ENCODE peak calls at places on chromosomes 1 and 21, in five cellular contexts. One of them, this sample, is unnamed.

GRCh38 chr1:114322207-114322606 is 168.5 kb upstream of the SYT6 start:
- DNase-seq in GM12878: no peak
- DNase-seq in HepG2: no peak
- DNase-seq in K562: no peak
- DNase-seq in H1: no peak
- DNase-seq in this sample: no peak

GRCh38 chr21:32494946-32495703 is 82.6 kb downstream of the EVA1C start:
- DNase-seq in H1: no peak
- DNase-seq in GM12878: no peak
- DNase-seq in HepG2: no peak
- DNase-seq in K562: no peak
- DNase-seq in this sample: no peak

GRCh38 chr1:211323156-211324063 is 3.2 kb upstream of the TRAF5 start:
- DNase-seq in H1: peak; percentile 59
- DNase-seq in GM12878: no peak
- DNase-seq in HepG2: peak; percentile 37
- DNase-seq in K562: peak; percentile 50
- DNase-seq in this sample: peak; percentile 66

GRCh38 chr1:12113433-12114339 is 50.6 kb downstream of the TNFRSF8 start:
- DNase-seq in K562: no peak
- DNase-seq in HepG2: no peak
- DNase-seq in GM12878: no peak
- DNase-seq in H1: no peak
- DNase-seq in this sample: no peak

GRCh38 chr1:248585266-248585665 is 10.7 kb upstream of the OR2T34 start:
- DNase-seq in K562: no peak
- DNase-seq in GM12878: no peak
- DNase-seq in HepG2: no peak
- DNase-seq in H1: no peak
- DNase-seq in this sample: no peak

GRCh38 chr1:99580451-99580850 is 65.5 kb upstream of the PALMD start:
- DNase-seq in HepG2: no peak
- DNase-seq in GM12878: no peak
- DNase-seq in H1: no peak
- DNase-seq in K562: no peak
- DNase-seq in this sample: no peak

GRCh38 chr1:113931456-113931855 is 2.3 kb downstream of the HIPK1 start:
- DNase-seq in GM12878: no peak
- DNase-seq in HepG2: peak; percentile 24
- DNase-seq in H1: no peak
- DNase-seq in K562: no peak
- DNase-seq in this sample: no peak

GRCh38 chr1:229408458-229409037 is 25.3 kb downstream of the ACTA1 start:
- DNase-seq in HepG2: peak; percentile 55
- DNase-seq in K562: no peak
- DNase-seq in GM12878: no peak
- DNase-seq in H1: peak; percentile 60
- DNase-seq in this sample: no peak

GRCh38 chr1:178931843-178932551 is 61.1 kb upstream of the ANGPTL1 start:
- DNase-seq in GM12878: no peak
- DNase-seq in K562: no peak
- DNase-seq in H1: no peak
- DNase-seq in HepG2: no peak
- DNase-seq in this sample: no peak
- TF ChIP-seq KDM1A in GM12878: no peak
- TF ChIP-seq KDM1A in K562: no peak
- TF ChIP-seq KDM1A in H1: no peak
- TF ChIP-seq KDM1A in HepG2: no peak
- TF ChIP-seq KDM1A in this sample: no peak

GRCh38 chr1:109490934-109491302 is 3.0 kb upstream of the CYB561D1 start:
- DNase-seq in GM12878: no peak
- DNase-seq in HepG2: no peak
- DNase-seq in K562: no peak
- DNase-seq in H1: no peak
- DNase-seq in this sample: no peak
- TF ChIP-seq CTCF in GM12878: no peak
- TF ChIP-seq CTCF in HepG2: no peak
- TF ChIP-seq CTCF in K562: no peak
- TF ChIP-seq CTCF in H1: no peak
- TF ChIP-seq CTCF in this sample: no peak

GRCh38 chr1:33050221-33051076 is 13.8 kb upstream of the AK2 start:
- DNase-seq in K562: no peak
- DNase-seq in HepG2: peak; percentile 60
- DNase-seq in H1: no peak
- DNase-seq in GM12878: no peak
- DNase-seq in this sample: peak; percentile 74
- TF ChIP-seq KDM1A in K562: no peak
- TF ChIP-seq KDM1A in HepG2: peak; percentile 68
- TF ChIP-seq KDM1A in H1: no peak
- TF ChIP-seq KDM1A in GM12878: no peak
- TF ChIP-seq KDM1A in this sample: no peak

DNA sequence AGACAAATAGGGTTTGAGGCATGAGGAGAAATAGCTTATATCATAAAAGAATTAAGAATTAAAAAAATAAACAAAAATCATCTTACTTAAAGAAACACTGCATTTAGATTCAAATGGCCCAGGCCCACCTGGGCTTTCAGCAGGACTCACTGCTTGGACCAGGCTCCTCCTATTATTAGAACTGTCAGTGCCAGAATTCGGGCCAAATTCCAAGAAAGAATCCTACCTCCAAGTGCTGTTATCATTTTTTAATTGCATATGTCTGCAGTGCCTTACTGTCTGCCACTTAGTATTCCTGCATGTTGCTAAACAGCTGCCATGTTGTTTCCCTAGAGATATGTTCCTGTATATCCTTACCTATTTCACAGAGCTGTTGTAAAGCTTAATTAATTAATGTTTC is 112.0 kb downstream of the BARHL2 start:
- DNase-seq in H1: no peak
- DNase-seq in GM12878: no peak
- DNase-seq in K562: no peak
- DNase-seq in HepG2: no peak
- DNase-seq in this sample: no peak
- TF ChIP-seq CTCF in H1: no peak
- TF ChIP-seq CTCF in GM12878: no peak
- TF ChIP-seq CTCF in K562: no peak
- TF ChIP-seq CTCF in HepG2: no peak
- TF ChIP-seq CTCF in this sample: no peak

This sample was measured in A549.